ENCODE peak calls at places on chromosomes 3 and 15, in seven cellular contexts. One of them, this sample, is unnamed.

GRCh38 chr3:123365450-123366143 is 83.3 kb downstream of the ADCY5 start:
- DNase-seq in H9: peak; percentile 70
- DNase-seq in neuronal stem cell: no peak
- DNase-seq in mesendoderm: peak; percentile 71
- DNase-seq in mesenchymal stem cell: peak; percentile 14
- DNase-seq in IMR-90: peak; percentile 21
- DNase-seq in H1: no peak
- DNase-seq in this sample: peak; percentile 19

GRCh38 chr3:196968233-196969000 is at the start of gene PIGZ:
- DNase-seq in H9: no peak
- DNase-seq in neuronal stem cell: no peak
- DNase-seq in mesendoderm: no peak
- DNase-seq in mesenchymal stem cell: no peak
- DNase-seq in IMR-90: no peak
- DNase-seq in H1: peak; percentile 71
- DNase-seq in this sample: peak; percentile 48

GRCh38 chr3:189169728-189170127 is 2.0 kb upstream of the TPRG1 start:
- DNase-seq in H9: peak; percentile 60
- DNase-seq in neuronal stem cell: no peak
- DNase-seq in mesendoderm: peak; percentile 58
- DNase-seq in mesenchymal stem cell: no peak
- DNase-seq in IMR-90: no peak
- DNase-seq in H1: peak; percentile 45
- DNase-seq in this sample: no peak

GRCh38 chr3:187946031-187946691 is 200.9 kb upstream of the BCL6 start:
- DNase-seq in H9: no peak
- DNase-seq in neuronal stem cell: no peak
- DNase-seq in mesendoderm: no peak
- DNase-seq in mesenchymal stem cell: peak; percentile 70
- DNase-seq in IMR-90: peak; percentile 85
- DNase-seq in H1: no peak
- DNase-seq in this sample: peak; percentile 32

GRCh38 chr3:18370672-18371071 is 54.5 kb downstream of the SATB1 start:
- DNase-seq in H9: no peak
- DNase-seq in neuronal stem cell: no peak
- DNase-seq in mesendoderm: no peak
- DNase-seq in mesenchymal stem cell: no peak
- DNase-seq in IMR-90: no peak
- DNase-seq in H1: no peak
- DNase-seq in this sample: no peak

GRCh38 chr3:64216706-64217105 is 8.6 kb downstream of the PRICKLE2 start:
- DNase-seq in H9: peak; percentile 32
- DNase-seq in neuronal stem cell: no peak
- DNase-seq in mesendoderm: peak; percentile 55
- DNase-seq in mesenchymal stem cell: peak; percentile 45
- DNase-seq in IMR-90: peak; percentile 57
- DNase-seq in H1: no peak
- DNase-seq in this sample: no peak

GRCh38 chr15:54803139-54803808 is 393.5 kb downstream of the RSL24D1 start:
- DNase-seq in H9: no peak
- DNase-seq in neuronal stem cell: no peak
- DNase-seq in mesendoderm: peak; percentile 36
- DNase-seq in mesenchymal stem cell: no peak
- DNase-seq in IMR-90: peak; percentile 0
- DNase-seq in H1: no peak
- DNase-seq in this sample: peak; percentile 21

GRCh38 chr15:87416591-87417257 is 839.8 kb downstream of the NTRK3 start:
- DNase-seq in H9: no peak
- DNase-seq in neuronal stem cell: no peak
- DNase-seq in mesendoderm: no peak
- DNase-seq in mesenchymal stem cell: no peak
- DNase-seq in IMR-90: no peak
- DNase-seq in H1: no peak
- DNase-seq in this sample: no peak

GRCh38 chr3:113211370-113212154 is at the start of gene BOC:
- DNase-seq in H9: peak; percentile 57
- DNase-seq in neuronal stem cell: peak; percentile 63
- DNase-seq in mesendoderm: peak; percentile 79
- DNase-seq in mesenchymal stem cell: peak; percentile 79
- DNase-seq in IMR-90: peak; percentile 68
- DNase-seq in H1: no peak
- DNase-seq in this sample: peak; percentile 28

GRCh38 chr3:129121016-129121791 is 400 bp downstream of the RAB43 start:
- DNase-seq in H9: no peak
- DNase-seq in neuronal stem cell: peak; percentile 27
- DNase-seq in mesendoderm: peak; percentile 59
- DNase-seq in mesenchymal stem cell: peak; percentile 50
- DNase-seq in IMR-90: peak; percentile 26
- DNase-seq in H1: no peak
- DNase-seq in this sample: peak; percentile 64

GRCh38 chr3:72766866-72767265 is 81.4 kb downstream of the SHQ1 start:
- DNase-seq in H9: no peak
- DNase-seq in neuronal stem cell: no peak
- DNase-seq in mesendoderm: peak; percentile 27
- DNase-seq in mesenchymal stem cell: no peak
- DNase-seq in IMR-90: no peak
- DNase-seq in H1: no peak
- DNase-seq in this sample: no peak

GRCh38 chr3:189580190-189580589 is 51.0 kb upstream of the TP63 start:
- DNase-seq in H9: no peak
- DNase-seq in neuronal stem cell: no peak
- DNase-seq in mesendoderm: no peak
- DNase-seq in mesenchymal stem cell: no peak
- DNase-seq in IMR-90: no peak
- DNase-seq in H1: no peak
- DNase-seq in this sample: no peak

GRCh38 chr3:152961323-152961722 is 126.4 kb downstream of the P2RY1 start:
- DNase-seq in H9: no peak
- DNase-seq in neuronal stem cell: no peak
- DNase-seq in mesendoderm: peak; percentile 60
- DNase-seq in mesenchymal stem cell: peak; percentile 39
- DNase-seq in IMR-90: peak; percentile 0
- DNase-seq in H1: no peak
- DNase-seq in this sample: no peak

GRCh38 chr3:98513136-98513535 is 9.6 kb downstream of the CLDND1 start:
- DNase-seq in H9: no peak
- DNase-seq in neuronal stem cell: no peak
- DNase-seq in mesendoderm: no peak
- DNase-seq in mesenchymal stem cell: peak; percentile 37
- DNase-seq in IMR-90: peak; percentile 12
- DNase-seq in H1: no peak
- DNase-seq in this sample: peak; percentile 92

GRCh38 chr15:87949214-87949933 is 307.2 kb downstream of the NTRK3 start:
- DNase-seq in H9: no peak
- DNase-seq in neuronal stem cell: no peak
- DNase-seq in mesendoderm: no peak
- DNase-seq in mesenchymal stem cell: no peak
- DNase-seq in IMR-90: no peak
- DNase-seq in H1: no peak
- DNase-seq in this sample: no peak

GRCh38 chr3:42205800-42206514 is 60.0 kb downstream of the CCK start:
- DNase-seq in H9: no peak
- DNase-seq in neuronal stem cell: no peak
- DNase-seq in mesendoderm: no peak
- DNase-seq in mesenchymal stem cell: no peak
- DNase-seq in IMR-90: no peak
- DNase-seq in H1: no peak
- DNase-seq in this sample: no peak

DNA sequence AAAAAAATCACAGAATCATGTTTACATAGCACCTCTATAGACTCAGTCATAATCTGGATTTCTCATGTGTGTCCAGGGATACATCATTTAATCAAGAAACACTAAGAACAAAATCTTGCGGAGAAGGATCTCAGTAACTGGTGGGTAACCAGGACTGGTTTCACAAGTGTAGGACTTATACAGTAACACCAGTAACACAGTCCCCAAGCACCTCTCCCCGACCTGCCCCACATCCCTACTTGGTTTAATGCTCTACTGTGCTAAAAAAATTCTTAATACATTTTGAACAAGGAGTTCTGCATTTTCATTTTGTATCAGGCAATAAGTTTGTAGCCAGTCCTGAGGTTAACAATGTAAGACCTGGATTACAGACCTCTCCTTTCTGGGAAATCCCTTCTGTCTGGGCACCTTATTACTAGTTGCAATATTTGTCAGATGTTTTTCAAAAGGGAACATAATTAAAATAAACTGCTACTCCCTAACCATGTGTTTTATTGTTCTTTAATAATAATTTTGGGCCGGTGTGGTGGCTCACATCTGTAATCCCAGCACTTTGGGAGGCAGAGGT is 57.6 kb upstream of the BBX start:
- DNase-seq in H9: no peak
- DNase-seq in neuronal stem cell: no peak
- DNase-seq in mesendoderm: no peak
- DNase-seq in mesenchymal stem cell: no peak
- DNase-seq in IMR-90: no peak
- DNase-seq in H1: no peak
- DNase-seq in this sample: peak; percentile 18
- H3K27me3 ChIP-seq in H9: no peaks in the 10 kb centered on the region
- H3K27me3 ChIP-seq in neuronal stem cell: no peaks in the 10 kb centered on the region
- H3K27me3 ChIP-seq in mesendoderm: no peaks in the 10 kb centered on the region
- H3K27me3 ChIP-seq in mesenchymal stem cell: no peaks in the 10 kb centered on the region
- H3K27me3 ChIP-seq in IMR-90: peaks cover 1% of the 10 kb centered on the region
- H3K27me3 ChIP-seq in H1: no peaks in the 10 kb centered on the region
- H3K27me3 ChIP-seq in this sample: no peaks in the 10 kb centered on the region

GRCh38 chr15:92902723-92903587 is 2.8 kb downstream of the CHD2 start:
- DNase-seq in H9: no peak
- DNase-seq in neuronal stem cell: no peak
- DNase-seq in mesendoderm: no peak
- DNase-seq in mesenchymal stem cell: no peak
- DNase-seq in IMR-90: no peak
- DNase-seq in H1: no peak
- DNase-seq in this sample: no peak
- H4K8ac ChIP-seq in H9: no peak overlapping the region
- H4K8ac ChIP-seq in neuronal stem cell: no peak overlapping the region
- H4K8ac ChIP-seq in mesendoderm: no peak overlapping the region
- H4K8ac ChIP-seq in mesenchymal stem cell: no peak overlapping the region
- H4K8ac ChIP-seq in IMR-90: peak overlapping the region; percentile 33
- H4K8ac ChIP-seq in H1: no peak overlapping the region
- H4K8ac ChIP-seq in this sample: no peak overlapping the region

DNA sequence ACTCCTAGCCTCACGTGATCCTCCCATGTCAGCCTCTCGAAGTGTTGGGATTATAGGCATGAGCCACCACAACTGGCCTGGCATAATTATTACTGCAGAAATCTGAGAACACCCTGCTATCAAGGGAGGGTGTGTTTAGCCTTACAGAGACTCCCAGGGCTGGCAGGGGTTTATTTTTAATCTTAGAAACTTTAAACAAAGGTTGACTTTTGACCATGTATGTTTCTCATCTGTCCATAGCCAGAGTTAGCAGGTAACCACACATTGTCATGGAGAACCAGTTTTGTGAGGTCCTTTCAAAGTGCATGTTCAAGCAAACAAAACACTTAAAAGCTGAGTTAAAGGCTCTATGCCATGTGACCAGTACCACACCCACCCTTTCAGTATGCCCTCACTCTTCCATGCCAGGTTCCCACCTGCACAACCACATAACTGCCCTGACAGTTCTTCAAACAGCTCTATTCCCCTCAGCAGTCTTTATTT is 11.1 kb downstream of the SIAH2 start:
- DNase-seq in H9: no peak
- DNase-seq in neuronal stem cell: no peak
- DNase-seq in mesendoderm: no peak
- DNase-seq in mesenchymal stem cell: no peak
- DNase-seq in IMR-90: no peak
- DNase-seq in H1: no peak
- DNase-seq in this sample: no peak
- H3K4me1 ChIP-seq in H9: no peaks in the 10 kb centered on the region
- H3K4me1 ChIP-seq in neuronal stem cell: no peaks in the 10 kb centered on the region
- H3K4me1 ChIP-seq in mesendoderm: no peaks in the 10 kb centered on the region
- H3K4me1 ChIP-seq in mesenchymal stem cell: peaks cover 5% of the 10 kb centered on the region
- H3K4me1 ChIP-seq in IMR-90: peaks cover 13% of the 10 kb centered on the region
- H3K4me1 ChIP-seq in H1: no peaks in the 10 kb centered on the region
- H3K4me1 ChIP-seq in this sample: peaks cover 15% of the 10 kb centered on the region

GRCh38 chr3:193774916-193775285 is 181.9 kb downstream of the OPA1 start:
- DNase-seq in H9: no peak
- DNase-seq in neuronal stem cell: no peak
- DNase-seq in mesendoderm: no peak
- DNase-seq in mesenchymal stem cell: no peak
- DNase-seq in IMR-90: no peak
- DNase-seq in H1: no peak
- DNase-seq in this sample: no peak
- H3K27me3 ChIP-seq in H9: peaks cover 4% of the 10 kb centered on the region
- H3K27me3 ChIP-seq in neuronal stem cell: no peaks in the 10 kb centered on the region
- H3K27me3 ChIP-seq in mesendoderm: no peaks in the 10 kb centered on the region
- H3K27me3 ChIP-seq in mesenchymal stem cell: peaks cover 46% of the 10 kb centered on the region
- H3K27me3 ChIP-seq in IMR-90: peaks cover 66% of the 10 kb centered on the region
- H3K27me3 ChIP-seq in H1: peaks cover 21% of the 10 kb centered on the region
- H3K27me3 ChIP-seq in this sample: no peaks in the 10 kb centered on the region

GRCh38 chr3:14929310-14930070 is 17.9 kb upstream of the NR2C2 start:
- DNase-seq in H9: no peak
- DNase-seq in neuronal stem cell: no peak
- DNase-seq in mesendoderm: no peak
- DNase-seq in mesenchymal stem cell: no peak
- DNase-seq in IMR-90: no peak
- DNase-seq in H1: no peak
- DNase-seq in this sample: no peak
- H4K8ac ChIP-seq in H9: no peak overlapping the region
- H4K8ac ChIP-seq in neuronal stem cell: no peak overlapping the region
- H4K8ac ChIP-seq in mesendoderm: no peak overlapping the region
- H4K8ac ChIP-seq in mesenchymal stem cell: no peak overlapping the region
- H4K8ac ChIP-seq in IMR-90: no peak overlapping the region
- H4K8ac ChIP-seq in H1: no peak overlapping the region
- H4K8ac ChIP-seq in this sample: no peak overlapping the region

GRCh38 chr3:79684041-79684440 is 83.8 kb downstream of the ROBO1 start:
- DNase-seq in H9: no peak
- DNase-seq in neuronal stem cell: no peak
- DNase-seq in mesendoderm: no peak
- DNase-seq in mesenchymal stem cell: no peak
- DNase-seq in IMR-90: no peak
- DNase-seq in H1: no peak
- DNase-seq in this sample: no peak
- H3K4me1 ChIP-seq in H9: no peaks in the 10 kb centered on the region
- H3K4me1 ChIP-seq in neuronal stem cell: no peaks in the 10 kb centered on the region
- H3K4me1 ChIP-seq in mesendoderm: no peaks in the 10 kb centered on the region
- H3K4me1 ChIP-seq in mesenchymal stem cell: no peaks in the 10 kb centered on the region
- H3K4me1 ChIP-seq in IMR-90: no peaks in the 10 kb centered on the region
- H3K4me1 ChIP-seq in H1: no peaks in the 10 kb centered on the region
- H3K4me1 ChIP-seq in this sample: no peaks in the 10 kb centered on the region

GRCh38 chr15:96463376-96463775 is 132.9 kb downstream of the NR2F2 start:
- DNase-seq in H9: no peak
- DNase-seq in neuronal stem cell: no peak
- DNase-seq in mesendoderm: no peak
- DNase-seq in mesenchymal stem cell: no peak
- DNase-seq in IMR-90: no peak
- DNase-seq in H1: no peak
- DNase-seq in this sample: no peak

GRCh38 chr15:96472647-96473046 is 142.1 kb downstream of the NR2F2 start:
- DNase-seq in H9: no peak
- DNase-seq in neuronal stem cell: no peak
- DNase-seq in mesendoderm: no peak
- DNase-seq in mesenchymal stem cell: no peak
- DNase-seq in IMR-90: no peak
- DNase-seq in H1: no peak
- DNase-seq in this sample: no peak

GRCh38 chr15:96470682-96471290 is 140.3 kb downstream of the NR2F2 start:
- DNase-seq in H9: no peak
- DNase-seq in neuronal stem cell: no peak
- DNase-seq in mesendoderm: no peak
- DNase-seq in mesenchymal stem cell: no peak
- DNase-seq in IMR-90: no peak
- DNase-seq in H1: no peak
- DNase-seq in this sample: no peak

GRCh38 chr15:96466548-96466947 is 136.0 kb downstream of the NR2F2 start:
- DNase-seq in H9: no peak
- DNase-seq in neuronal stem cell: no peak
- DNase-seq in mesendoderm: no peak
- DNase-seq in mesenchymal stem cell: no peak
- DNase-seq in IMR-90: no peak
- DNase-seq in H1: no peak
- DNase-seq in this sample: no peak

GRCh38 chr15:96468036-96468435 is 137.5 kb downstream of the NR2F2 start:
- DNase-seq in H9: no peak
- DNase-seq in neuronal stem cell: no peak
- DNase-seq in mesendoderm: no peak
- DNase-seq in mesenchymal stem cell: no peak
- DNase-seq in IMR-90: no peak
- DNase-seq in H1: no peak
- DNase-seq in this sample: no peak
- H3K27me3 ChIP-seq in H9: no peaks in the 10 kb centered on the region
- H3K27me3 ChIP-seq in neuronal stem cell: no peaks in the 10 kb centered on the region
- H3K27me3 ChIP-seq in mesendoderm: no peaks in the 10 kb centered on the region
- H3K27me3 ChIP-seq in mesenchymal stem cell: no peaks in the 10 kb centered on the region
- H3K27me3 ChIP-seq in IMR-90: peaks cover 7% of the 10 kb centered on the region
- H3K27me3 ChIP-seq in H1: no peaks in the 10 kb centered on the region
- H3K27me3 ChIP-seq in this sample: no peaks in the 10 kb centered on the region

This sample was measured in trophoblast cell.